ENCODE peak calls at places on chromosome 13, in five cellular contexts. One of them, this sample, is unnamed.
A peak's percentile ranks its signal among the peaks of the same experiment; 100 is the strongest.

GRCh38 chr13:32427852-32428580 is at the start of gene N4BP2L1:
- DNase-seq in trophoblast cell: peak; percentile 28
- DNase-seq in IMR-90: no peak
- DNase-seq in mesendoderm: peak; percentile 55
- DNase-seq in neuronal stem cell: no peak
- DNase-seq in this sample: no peak

GRCh38 chr13:98225036-98225940 is 48.2 kb upstream of the RNF113B start:
- DNase-seq in trophoblast cell: no peak
- DNase-seq in mesendoderm: no peak
- DNase-seq in IMR-90: no peak
- DNase-seq in neuronal stem cell: no peak
- DNase-seq in this sample: no peak

GRCh38 chr13:99987180-99988047 is 5.8 kb downstream of the ZIC2 start:
- DNase-seq in mesendoderm: peak; percentile 73
- DNase-seq in neuronal stem cell: no peak
- DNase-seq in IMR-90: no peak
- DNase-seq in trophoblast cell: no peak
- DNase-seq in this sample: peak; percentile 79

GRCh38 chr13:112531263-112531794 is 56.6 kb downstream of the TUBGCP3 start:
- DNase-seq in mesendoderm: no peak
- DNase-seq in trophoblast cell: no peak
- DNase-seq in neuronal stem cell: no peak
- DNase-seq in IMR-90: no peak
- DNase-seq in this sample: no peak

GRCh38 chr13:26837997-26838396 is 77.4 kb upstream of the GPR12 start:
- DNase-seq in IMR-90: no peak
- DNase-seq in neuronal stem cell: no peak
- DNase-seq in trophoblast cell: no peak
- DNase-seq in mesendoderm: no peak
- DNase-seq in this sample: no peak

GRCh38 chr13:73058432-73058740 is 419 bp upstream of the KLF5 start:
- DNase-seq in mesendoderm: no peak
- DNase-seq in neuronal stem cell: no peak
- DNase-seq in IMR-90: no peak
- DNase-seq in trophoblast cell: no peak
- DNase-seq in this sample: no peak

GRCh38 chr13:43232866-43233265 is 209.5 kb downstream of the DNAJC15 start:
- DNase-seq in IMR-90: peak; percentile 77
- DNase-seq in mesendoderm: no peak
- DNase-seq in neuronal stem cell: no peak
- DNase-seq in trophoblast cell: no peak
- DNase-seq in this sample: no peak

GRCh38 chr13:114019367-114019766 is 45.5 kb upstream of the C13orf46 start:
- DNase-seq in trophoblast cell: no peak
- DNase-seq in mesendoderm: peak; percentile 60
- DNase-seq in neuronal stem cell: no peak
- DNase-seq in IMR-90: no peak
- DNase-seq in this sample: no peak

GRCh38 chr13:112969692-112970338 is 801 bp downstream of the MCF2L start:
- DNase-seq in trophoblast cell: no peak
- DNase-seq in IMR-90: no peak
- DNase-seq in neuronal stem cell: no peak
- DNase-seq in mesendoderm: no peak
- DNase-seq in this sample: no peak

GRCh38 chr13:54402495-54402894 is 1373.9 kb downstream of the OLFM4 start:
- DNase-seq in IMR-90: no peak
- DNase-seq in neuronal stem cell: no peak
- DNase-seq in trophoblast cell: no peak
- DNase-seq in mesendoderm: peak; percentile 29
- DNase-seq in this sample: no peak

GRCh38 chr13:102814025-102814607 is 15.2 kb downstream of the BIVM start:
- DNase-seq in IMR-90: no peak
- DNase-seq in mesendoderm: no peak
- DNase-seq in neuronal stem cell: no peak
- DNase-seq in trophoblast cell: no peak
- DNase-seq in this sample: no peak

GRCh38 chr13:19818223-19818842 is 35.6 kb upstream of the PSPC1 start:
- DNase-seq in trophoblast cell: peak; percentile 84
- DNase-seq in IMR-90: no peak
- DNase-seq in neuronal stem cell: peak; percentile 36
- DNase-seq in mesendoderm: peak; percentile 85
- DNase-seq in this sample: peak; percentile 97

GRCh38 chr13:42039457-42039945 is 8.9 kb upstream of the DGKH start:
- DNase-seq in trophoblast cell: no peak
- DNase-seq in IMR-90: no peak
- DNase-seq in neuronal stem cell: peak; percentile 12
- DNase-seq in mesendoderm: no peak
- DNase-seq in this sample: no peak

GRCh38 chr13:23945612-23946011 is 48.3 kb upstream of the C1QTNF9B start:
- DNase-seq in neuronal stem cell: no peak
- DNase-seq in mesendoderm: no peak
- DNase-seq in trophoblast cell: no peak
- DNase-seq in IMR-90: no peak
- DNase-seq in this sample: no peak

GRCh38 chr13:73416093-73416492 is 357.3 kb downstream of the KLF5 start:
- DNase-seq in IMR-90: no peak
- DNase-seq in trophoblast cell: peak; percentile 47
- DNase-seq in mesendoderm: peak; percentile 40
- DNase-seq in neuronal stem cell: no peak
- DNase-seq in this sample: no peak

GRCh38 chr13:69856331-69856730 is 251.3 kb upstream of the ATXN8OS start:
- DNase-seq in neuronal stem cell: peak; percentile 12
- DNase-seq in mesendoderm: peak; percentile 86
- DNase-seq in IMR-90: no peak
- DNase-seq in trophoblast cell: peak; percentile 20
- DNase-seq in this sample: peak; percentile 9

GRCh38 chr13:50267917-50268316 is 252.7 kb downstream of the KCNRG start:
- DNase-seq in IMR-90: no peak
- DNase-seq in neuronal stem cell: no peak
- DNase-seq in trophoblast cell: peak; percentile 10
- DNase-seq in mesendoderm: no peak
- DNase-seq in this sample: no peak

GRCh38 chr13:25179810-25180437 is 7.8 kb upstream of the AMER2 start:
- DNase-seq in IMR-90: no peak
- DNase-seq in mesendoderm: no peak
- DNase-seq in trophoblast cell: no peak
- DNase-seq in neuronal stem cell: no peak
- DNase-seq in this sample: peak; percentile 34

GRCh38 chr13:42420304-42420703 is 148.4 kb downstream of the AKAP11 start:
- DNase-seq in neuronal stem cell: no peak
- DNase-seq in IMR-90: no peak
- DNase-seq in trophoblast cell: no peak
- DNase-seq in mesendoderm: no peak
- DNase-seq in this sample: no peak

GRCh38 chr13:21232196-21232595 is 55.7 kb downstream of the MRPL57 start:
- DNase-seq in IMR-90: peak; percentile 34
- DNase-seq in neuronal stem cell: no peak
- DNase-seq in mesendoderm: no peak
- DNase-seq in trophoblast cell: no peak
- DNase-seq in this sample: no peak

GRCh38 chr13:75368167-75368566 is 113.8 kb downstream of the TBC1D4 start:
- DNase-seq in neuronal stem cell: no peak
- DNase-seq in mesendoderm: no peak
- DNase-seq in trophoblast cell: no peak
- DNase-seq in IMR-90: peak; percentile 92
- DNase-seq in this sample: no peak

GRCh38 chr13:21573920-21574712 is 29.9 kb downstream of the MICU2 start:
- DNase-seq in neuronal stem cell: no peak
- DNase-seq in IMR-90: no peak
- DNase-seq in mesendoderm: peak; percentile 54
- DNase-seq in trophoblast cell: no peak
- DNase-seq in this sample: no peak

GRCh38 chr13:27496006-27496405 is 45.6 kb upstream of the MTIF3 start:
- DNase-seq in mesendoderm: no peak
- DNase-seq in IMR-90: no peak
- DNase-seq in trophoblast cell: no peak
- DNase-seq in neuronal stem cell: no peak
- DNase-seq in this sample: no peak

GRCh38 chr13:105144020-105144419 is 1391.4 kb downstream of the EFNB2 start:
- DNase-seq in IMR-90: no peak
- DNase-seq in neuronal stem cell: no peak
- DNase-seq in mesendoderm: peak; percentile 62
- DNase-seq in trophoblast cell: no peak
- DNase-seq in this sample: no peak

GRCh38 chr13:54573186-54573585 is 1544.6 kb downstream of the OLFM4 start:
- DNase-seq in neuronal stem cell: no peak
- DNase-seq in IMR-90: no peak
- DNase-seq in mesendoderm: no peak
- DNase-seq in trophoblast cell: no peak
- DNase-seq in this sample: no peak

GRCh38 chr13:66033924-66034323 is 1196.2 kb downstream of the PCDH9 start:
- DNase-seq in IMR-90: no peak
- DNase-seq in mesendoderm: no peak
- DNase-seq in neuronal stem cell: no peak
- DNase-seq in trophoblast cell: no peak
- DNase-seq in this sample: no peak

GRCh38 chr13:80361883-80362327 is 21.0 kb upstream of the SPRY2 start:
- DNase-seq in neuronal stem cell: peak; percentile 48
- DNase-seq in mesendoderm: peak; percentile 96
- DNase-seq in trophoblast cell: no peak
- DNase-seq in IMR-90: no peak
- DNase-seq in this sample: no peak

GRCh38 chr13:113224486-113224885 is 15.1 kb downstream of the CUL4A start:
- DNase-seq in neuronal stem cell: no peak
- DNase-seq in IMR-90: no peak
- DNase-seq in trophoblast cell: no peak
- DNase-seq in mesendoderm: no peak
- DNase-seq in this sample: no peak

GRCh38 chr13:113406321-113407102 is 42.6 kb upstream of the GRTP1 start:
- DNase-seq in IMR-90: no peak
- DNase-seq in mesendoderm: no peak
- DNase-seq in trophoblast cell: no peak
- DNase-seq in neuronal stem cell: no peak
- DNase-seq in this sample: no peak

DNA sequence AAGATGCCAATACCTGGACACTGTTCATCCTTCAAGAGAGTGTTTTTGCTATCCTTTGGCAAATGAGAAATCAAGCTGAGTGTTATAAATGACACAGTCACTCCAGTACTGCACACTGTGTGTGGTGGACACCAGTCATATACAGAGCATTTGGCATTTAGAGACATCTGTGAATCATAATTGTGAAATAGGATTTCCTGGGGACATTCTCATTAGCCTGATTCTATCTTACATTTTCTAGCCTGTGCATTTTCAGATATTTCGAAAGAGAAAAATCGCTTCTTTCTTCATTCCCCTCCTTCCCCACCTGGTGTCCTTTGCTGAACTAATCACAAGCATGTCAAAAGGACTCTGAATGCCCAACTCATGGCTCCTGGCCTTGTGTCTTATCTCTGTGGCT is 781.0 kb upstream of the ARGLU1 start:
- DNase-seq in neuronal stem cell: no peak
- DNase-seq in IMR-90: peak; percentile 70
- DNase-seq in trophoblast cell: peak; percentile 0
- DNase-seq in mesendoderm: no peak
- DNase-seq in this sample: no peak
- H4K8ac ChIP-seq in neuronal stem cell: no peak overlapping the region
- H4K8ac ChIP-seq in IMR-90: peak overlapping the region; percentile 84
- H4K8ac ChIP-seq in trophoblast cell: no peak overlapping the region
- H4K8ac ChIP-seq in mesendoderm: no peak overlapping the region
- H4K8ac ChIP-seq in this sample: no peak overlapping the region

GRCh38 chr13:47556703-47557102 is 444.4 kb downstream of the SUCLA2 start:
- DNase-seq in IMR-90: no peak
- DNase-seq in trophoblast cell: no peak
- DNase-seq in mesendoderm: no peak
- DNase-seq in neuronal stem cell: no peak
- DNase-seq in this sample: no peak

GRCh38 chr13:47553329-47553977 is 447.6 kb downstream of the SUCLA2 start:
- DNase-seq in trophoblast cell: no peak
- DNase-seq in IMR-90: no peak
- DNase-seq in neuronal stem cell: no peak
- DNase-seq in mesendoderm: peak; percentile 21
- DNase-seq in this sample: no peak

GRCh38 chr13:47549219-47549752 is 451.8 kb downstream of the SUCLA2 start:
- DNase-seq in IMR-90: no peak
- DNase-seq in mesendoderm: peak; percentile 37
- DNase-seq in trophoblast cell: no peak
- DNase-seq in neuronal stem cell: no peak
- DNase-seq in this sample: no peak

DNA sequence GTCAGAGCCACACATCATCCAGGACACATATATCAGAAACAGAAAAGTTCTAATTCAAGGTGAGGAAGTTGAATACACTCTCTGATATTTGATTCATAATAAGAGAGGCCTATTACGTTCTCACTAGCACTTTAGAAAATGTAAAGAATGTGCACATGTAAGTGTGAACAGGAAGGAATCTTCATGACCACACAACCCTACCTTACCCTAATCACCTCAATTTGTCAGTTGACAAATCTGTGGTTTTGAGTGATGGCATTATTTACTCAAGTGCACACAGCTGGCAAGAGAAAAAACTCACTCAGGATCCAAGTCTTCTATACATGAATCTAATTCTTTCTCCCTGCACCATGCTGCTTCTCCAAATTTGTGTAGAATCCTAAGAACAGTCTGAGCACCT is 445.8 kb downstream of the SUCLA2 start:
- DNase-seq in neuronal stem cell: no peak
- DNase-seq in trophoblast cell: no peak
- DNase-seq in mesendoderm: no peak
- DNase-seq in IMR-90: peak; percentile 51
- DNase-seq in this sample: no peak
- H3K27ac ChIP-seq in neuronal stem cell: no peak overlapping the region
- H3K27ac ChIP-seq in trophoblast cell: no peak overlapping the region
- H3K27ac ChIP-seq in mesendoderm: no peak overlapping the region
- H3K27ac ChIP-seq in IMR-90: no peak overlapping the region
- H3K27ac ChIP-seq in this sample: no peak overlapping the region

DNA sequence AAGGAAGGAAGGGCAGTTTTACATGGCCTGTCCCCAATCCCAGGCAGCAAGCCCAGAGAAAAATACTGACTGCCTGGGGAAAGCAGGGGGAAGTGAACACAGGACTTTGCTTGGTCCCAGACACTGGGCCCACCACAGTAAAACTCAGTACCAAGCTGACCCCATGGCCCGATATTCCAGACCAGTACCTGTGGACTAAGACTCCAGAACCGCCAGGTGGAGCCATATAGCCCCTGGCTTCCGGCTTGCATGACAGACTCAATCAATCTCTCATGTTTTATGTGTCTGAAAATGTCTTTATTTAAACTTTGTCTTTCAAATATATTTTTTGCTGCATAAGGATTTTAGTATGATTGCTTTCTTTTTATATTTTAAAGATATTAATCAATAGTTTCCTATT is 767.9 kb upstream of the SLITRK6 start:
- DNase-seq in IMR-90: no peak
- DNase-seq in mesendoderm: peak; percentile 16
- DNase-seq in neuronal stem cell: no peak
- DNase-seq in trophoblast cell: no peak
- DNase-seq in this sample: no peak
- H4K8ac ChIP-seq in IMR-90: no peak overlapping the region
- H4K8ac ChIP-seq in mesendoderm: no peak overlapping the region
- H4K8ac ChIP-seq in neuronal stem cell: no peak overlapping the region
- H4K8ac ChIP-seq in trophoblast cell: no peak overlapping the region
- H4K8ac ChIP-seq in this sample: no peak overlapping the region

GRCh38 chr13:110024646-110024980 is 238.2 kb upstream of the IRS2 start:
- DNase-seq in neuronal stem cell: no peak
- DNase-seq in IMR-90: peak; percentile 29
- DNase-seq in mesendoderm: no peak
- DNase-seq in trophoblast cell: no peak
- DNase-seq in this sample: no peak
- H3K27ac ChIP-seq in neuronal stem cell: no peak overlapping the region
- H3K27ac ChIP-seq in IMR-90: no peak overlapping the region
- H3K27ac ChIP-seq in mesendoderm: no peak overlapping the region
- H3K27ac ChIP-seq in trophoblast cell: no peak overlapping the region
- H3K27ac ChIP-seq in this sample: no peak overlapping the region